ENCODE peak calls at places on chromosomes 5 and 9, in eight cellular contexts. A is mucosa of descending colon; X is WTC11; N is colonic mucosa; F is cardiac muscle cell; B is activated B cell treated with CpG ODN at 0.5 μM for 24 hours; H is CD4-positive, alpha-beta T cell; C is fibroblast of mammary gland. D is an unnamed sample.

GRCh38 chr9:63816742-63817621 is 1468.0 kb downstream of the FOXD4L5 start:
- DNase-seq in A (peak; percentile 89), X (peak; percentile 100), N (peak; percentile 80), F (peak; percentile 92), B (peak; percentile 55), H (peak; percentile 43), C (peak; percentile 69), D (peak; percentile 90)

GRCh38 chr5:155193018-155193417 is 179.5 kb downstream of the KIF4B start:
- DNase-seq in A (no peak), X (no peak), N (no peak), F (no peak), B (no peak), H (no peak), C (no peak), D (no peak)

GRCh38 chr5:170151105-170151831 is 45.6 kb downstream of the FOXI1 start:
- DNase-seq in A (no peak), X (peak; percentile 45), N (no peak), F (peak; percentile 91), B (no peak), H (no peak), C (peak; percentile 9), D (peak; percentile 14)

GRCh38 chr5:81068063-81068462 is 107.9 kb downstream of the RASGRF2 start:
- DNase-seq in A (no peak), X (no peak), N (no peak), F (no peak), B (no peak), H (no peak), C (no peak), D (no peak)

GRCh38 chr5:154412316-154412715 is 33.5 kb upstream of the SAP30L start:
- DNase-seq in A (no peak), X (no peak), N (no peak), F (no peak), B (no peak), H (no peak), C (no peak), D (no peak)

GRCh38 chr5:154087260-154087659 is 48.5 kb downstream of the MFAP3 start:
- DNase-seq in A (no peak), X (no peak), N (no peak), F (no peak), B (no peak), H (no peak), C (peak; percentile 26), D (no peak)

GRCh38 chr5:139671096-139671841 is 23.1 kb downstream of the CXXC5 start:
- DNase-seq in A (peak; percentile 71), X (no peak), N (no peak), F (peak; percentile 68), B (no peak), H (no peak), C (no peak), D (no peak)

GRCh38 chr9:109251080-109251775 is 69.6 kb downstream of the EPB41L4B start:
- DNase-seq in A (peak; percentile 74), X (no peak), N (peak; percentile 79), F (peak; percentile 61), B (no peak), H (no peak), C (no peak), D (no peak)

GRCh38 chr5:10306806-10307205 is 896 bp downstream of the CMBL start:
- DNase-seq in A (no peak), X (no peak), N (peak; percentile 38), F (no peak), B (no peak), H (no peak), C (no peak), D (no peak)

GRCh38 chr5:1516615-1517601 is 6.9 kb downstream of the LPCAT1 start:
- DNase-seq in A (peak; percentile 46), X (peak; percentile 13), N (peak; percentile 20), F (peak; percentile 51), B (peak; percentile 12), H (no peak), C (peak; percentile 90), D (no peak)

GRCh38 chr5:181152406-181152805 is 5.0 kb downstream of the OR2V2 start:
- DNase-seq in A (no peak), X (no peak), N (no peak), F (no peak), B (no peak), H (no peak), C (no peak), D (no peak)

GRCh38 chr9:136687721-136688223 is 515 bp upstream of the AGPAT2 start:
- DNase-seq in A (peak; percentile 91), X (no peak), N (peak; percentile 87), F (no peak), B (no peak), H (no peak), C (no peak), D (no peak)

GRCh38 chr5:179716286-179716685 is 16.3 kb upstream of the MAML1 start:
- DNase-seq in A (no peak), X (no peak), N (no peak), F (peak; percentile 16), B (no peak), H (no peak), C (no peak), D (no peak)

GRCh38 chr5:151167022-151167421 is 9.4 kb upstream of the ANXA6 start:
- DNase-seq in A (no peak), X (no peak), N (no peak), F (no peak), B (no peak), H (no peak), C (no peak), D (no peak)

GRCh38 chr5:9373586-9373985 is 172.3 kb downstream of the SEMA5A start:
- DNase-seq in A (no peak), X (no peak), N (no peak), F (no peak), B (no peak), H (no peak), C (peak; percentile 33), D (no peak)

GRCh38 chr9:118483677-118484076 is 779.5 kb downstream of the TLR4 start:
- DNase-seq in A (no peak), X (no peak), N (no peak), F (no peak), B (no peak), H (no peak), C (no peak), D (no peak)

GRCh38 chr9:82637368-82637767 is 425.6 kb downstream of the RASEF start:
- DNase-seq in A (peak; percentile 31), X (no peak), N (no peak), F (no peak), B (no peak), H (no peak), C (no peak), D (no peak)

GRCh38 chr9:95305770-95306492 is 11.6 kb downstream of the FANCC start:
- DNase-seq in A (no peak), X (no peak), N (no peak), F (no peak), B (no peak), H (no peak), C (no peak), D (no peak)

GRCh38 chr9:4297151-4297794 is 2.6 kb downstream of the GLIS3 start:
- DNase-seq in A (peak; percentile 80), X (peak; percentile 67), N (peak; percentile 85), F (peak; percentile 90), B (no peak), H (no peak), C (peak; percentile 95), D (no peak)

GRCh38 chr9:4297795-4298254 is 2.0 kb downstream of the GLIS3 start:
- DNase-seq in A (peak; percentile 76), X (peak; percentile 75), N (peak; percentile 66), F (peak; percentile 94), B (no peak), H (peak; percentile 50), C (peak; percentile 72), D (peak; percentile 88)

GRCh38 chr9:4295160-4295559 is 4.7 kb downstream of the GLIS3 start:
- DNase-seq in A (no peak), X (no peak), N (no peak), F (no peak), B (no peak), H (no peak), C (no peak), D (no peak)

GRCh38 chr9:4298255-4299005 is 1.4 kb downstream of the GLIS3 start:
- DNase-seq in A (peak; percentile 65), X (no peak), N (peak; percentile 70), F (no peak), B (no peak), H (no peak), C (peak; percentile 47), D (peak; percentile 29)

GRCh38 chr9:4296217-4296616 is 3.7 kb downstream of the GLIS3 start:
- DNase-seq in A (no peak), X (no peak), N (no peak), F (no peak), B (no peak), H (no peak), C (no peak), D (no peak)
- TF ChIP-seq CTCF in A (no peak), X (no peak), N (no peak), F (peak; percentile 10), B (no peak), H (no peak), C (peak; percentile 18), D (no peak)

GRCh38 chr9:121107041-121107440 is 32.3 kb downstream of the CNTRL start:
- DNase-seq in A (no peak), X (no peak), N (no peak), F (peak; percentile 29), B (no peak), H (no peak), C (no peak), D (no peak)
- TF ChIP-seq CTCF in A (no peak), X (no peak), N (no peak), F (peak; percentile 28), B (no peak), H (peak; percentile 59), C (no peak), D (no peak)

DNA sequence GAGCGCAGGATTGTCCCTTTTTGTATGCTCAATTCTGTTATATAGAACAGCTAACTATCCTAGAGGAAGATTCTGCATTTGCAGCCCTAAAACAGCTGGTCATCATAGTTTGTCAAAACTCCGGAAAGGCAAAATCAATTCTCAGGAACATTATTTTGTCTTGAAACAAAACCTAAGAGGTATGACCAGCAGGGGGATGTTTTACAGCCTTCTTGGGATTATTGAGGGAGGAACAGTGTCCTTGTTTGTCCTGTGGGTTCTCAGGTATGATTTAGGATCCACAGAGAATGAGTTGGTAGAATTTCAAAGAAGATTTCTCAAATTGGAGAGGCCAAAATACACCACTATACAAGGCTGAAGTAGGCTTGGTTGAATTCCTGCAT is 136.4 kb downstream of the ZSWIM6 start:
- DNase-seq in A (no peak), X (no peak), N (no peak), F (peak; percentile 10), B (no peak), H (no peak), C (no peak), D (no peak)
- TF ChIP-seq CTCF in A (no peak), X (no peak), N (no peak), F (no peak), B (no peak), H (no peak), C (no peak), D (no peak)

GRCh38 chr9:131475956-131476776 is 26.6 kb upstream of the POMT1 start:
- DNase-seq in A (no peak), X (peak; percentile 43), N (no peak), F (no peak), B (no peak), H (no peak), C (no peak), D (no peak)
- TF ChIP-seq CTCF in A (no peak), X (no peak), N (no peak), F (peak; percentile 41), B (no peak), H (peak; percentile 26), C (peak; percentile 28), D (peak; percentile 14)